ENCODE peak calls at places on chromosome 7, in seven cellular contexts. W is DMS 273 treated with DMSO at 0.1 percent for 48 hours, V is nephron progenitor cell, K is SW 1271, B is hypothalamus, D is choroid plexus epithelial cell, A is NCI-H146. T is an unnamed sample.
A peak's percentile ranks its signal among the peaks of the same experiment; 100 is the strongest.

GRCh38 chr7:45026013-45026412 is 26.0 kb downstream of the CCM2 start:
- DNase-seq in K (no peak), D (no peak), B (no peak), W (no peak), A (no peak), V (no peak), T (no peak)

GRCh38 chr7:47049234-47049774 is 532.6 kb downstream of the TNS3 start:
- DNase-seq in D (no peak), K (no peak), V (no peak), A (no peak), W (no peak), B (no peak), T (no peak)

GRCh38 chr7:26309089-26309488 is 17.4 kb downstream of the SNX10 start:
- DNase-seq in K (no peak), D (no peak), A (no peak), B (no peak), V (no peak), W (no peak), T (no peak)

GRCh38 chr7:92485974-92486373 is 8.2 kb upstream of the ERVW-1 start:
- DNase-seq in K (no peak), A (no peak), D (no peak), V (no peak), W (no peak), B (no peak), T (no peak)

GRCh38 chr7:31096198-31096881 is 44.2 kb downstream of the ADCYAP1R1 start:
- DNase-seq in V (no peak), D (no peak), B (no peak), A (no peak), K (no peak), W (no peak), T (no peak)

GRCh38 chr7:157673573-157673972 is 336.8 kb downstream of the DNAJB6 start:
- DNase-seq in A (no peak), V (no peak), K (no peak), W (no peak), B (no peak), D (no peak), T (no peak)

GRCh38 chr7:94161476-94161875 is 157.3 kb upstream of the BET1 start:
- DNase-seq in K (no peak), W (no peak), A (no peak), D (no peak), V (no peak), B (no peak), T (no peak)

GRCh38 chr7:27793780-27794179 is 53.8 kb downstream of the TAX1BP1 start:
- DNase-seq in B (no peak), A (no peak), W (no peak), V (no peak), D (peak; percentile 56), K (no peak), T (peak; percentile 15)

GRCh38 chr7:100090527-100091410 is 2.0 kb downstream of the COPS6 start:
- DNase-seq in D (no peak), V (no peak), K (peak; percentile 9), A (no peak), W (no peak), B (no peak), T (no peak)

GRCh38 chr7:1027285-1028043 is 16.9 kb upstream of the GPR146 start:
- DNase-seq in K (no peak), A (peak; percentile 34), D (peak; percentile 58), W (no peak), B (no peak), V (peak; percentile 55), T (peak; percentile 30)